ENCODE peak calls at places on chromosomes 13 and 19, in five cellular contexts. L, Z, I, B and A are unnamed samples.

GRCh38 chr13:61414686-61415664 is 674 bp downstream of the PCDH20 start:
- DNase-seq in L (peak), Z (no peak), I (no peak), B (peak), A (no peak)

GRCh38 chr19:9793051-9793591 is 24.6 kb upstream of the ZNF846 start:
- DNase-seq in L (peak), Z (peak), I (peak), B (peak), A (no peak)

GRCh38 chr19:9673912-9674668 is 810 bp downstream of the ZNF562 start:
- DNase-seq in L (no peak), Z (no peak), I (peak), B (peak), A (no peak)

GRCh38 chr13:33462109-33462508 is 176.6 kb upstream of the STARD13 start:
- DNase-seq in L (no peak), Z (no peak), I (no peak), B (no peak), A (no peak)

GRCh38 chr13:24083722-24084421 is 76.6 kb upstream of the SPATA13 start:
- DNase-seq in L (no peak), Z (no peak), I (no peak), B (no peak), A (no peak)

GRCh38 chr19:52170304-52170703 is 1.1 kb downstream of the ZNF836 start:
- DNase-seq in L (no peak), Z (no peak), I (no peak), B (no peak), A (no peak)

GRCh38 chr13:51453308-51453958 is 597 bp upstream of the INTS6 start:
- DNase-seq in L (no peak), Z (peak), I (peak), B (no peak), A (peak)

GRCh38 chr13:52361225-52361624 is 44.7 kb downstream of the THSD1 start:
- DNase-seq in L (no peak), Z (no peak), I (no peak), B (no peak), A (no peak)

GRCh38 chr13:99046851-99047250 is 69.0 kb upstream of the DOCK9 start:
- DNase-seq in L (no peak), Z (no peak), I (no peak), B (peak), A (no peak)

GRCh38 chr19:46717034-46717715 is at the start of gene PRKD2:
- DNase-seq in L (peak), Z (peak), I (peak), B (peak), A (peak)

GRCh38 chr13:21075303-21076264 is 14.2 kb upstream of the LATS2 start:
- DNase-seq in L (peak), Z (peak), I (peak), B (no peak), A (peak)

GRCh38 chr13:112637017-112637801 is 49.3 kb upstream of the TUBGCP3 start:
- DNase-seq in L (no peak), Z (no peak), I (no peak), B (no peak), A (no peak)

GRCh38 chr13:43134896-43135295 is 111.5 kb downstream of the DNAJC15 start:
- DNase-seq in L (no peak), Z (no peak), I (no peak), B (no peak), A (no peak)

DNA sequence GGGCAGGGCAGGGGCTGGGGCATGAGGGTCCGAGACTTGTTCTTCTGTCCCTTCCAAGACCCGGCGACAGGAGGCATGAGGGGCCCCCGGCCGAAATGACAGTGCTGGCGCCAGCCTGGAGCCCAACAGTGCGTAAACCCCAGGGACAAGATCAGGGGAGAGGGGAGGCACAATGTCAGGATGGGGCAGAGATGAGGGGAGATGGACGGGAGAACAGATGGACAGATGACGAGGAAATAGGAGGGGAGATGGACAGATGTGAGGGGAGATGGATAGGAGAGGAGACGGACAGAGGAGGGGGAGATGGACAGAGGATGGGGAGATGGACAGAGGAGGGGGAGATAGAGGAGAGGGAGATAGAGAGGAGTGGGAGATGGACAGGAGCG is 523 bp downstream of the FLT3LG start:
- DNase-seq in L (no peak), Z (no peak), I (no peak), B (no peak), A (no peak)
- TF ChIP-seq CTCF in L (no peak), Z (no peak), I (no peak), B (no peak), A (no peak)

GRCh38 chr19:13154911-13155471 is 4.8 kb downstream of the IER2 start:
- DNase-seq in L (peak), Z (peak), I (peak), B (peak), A (peak)
- TF ChIP-seq CTCF in L (peak), Z (no peak), I (peak), B (peak), A (peak)

DNA sequence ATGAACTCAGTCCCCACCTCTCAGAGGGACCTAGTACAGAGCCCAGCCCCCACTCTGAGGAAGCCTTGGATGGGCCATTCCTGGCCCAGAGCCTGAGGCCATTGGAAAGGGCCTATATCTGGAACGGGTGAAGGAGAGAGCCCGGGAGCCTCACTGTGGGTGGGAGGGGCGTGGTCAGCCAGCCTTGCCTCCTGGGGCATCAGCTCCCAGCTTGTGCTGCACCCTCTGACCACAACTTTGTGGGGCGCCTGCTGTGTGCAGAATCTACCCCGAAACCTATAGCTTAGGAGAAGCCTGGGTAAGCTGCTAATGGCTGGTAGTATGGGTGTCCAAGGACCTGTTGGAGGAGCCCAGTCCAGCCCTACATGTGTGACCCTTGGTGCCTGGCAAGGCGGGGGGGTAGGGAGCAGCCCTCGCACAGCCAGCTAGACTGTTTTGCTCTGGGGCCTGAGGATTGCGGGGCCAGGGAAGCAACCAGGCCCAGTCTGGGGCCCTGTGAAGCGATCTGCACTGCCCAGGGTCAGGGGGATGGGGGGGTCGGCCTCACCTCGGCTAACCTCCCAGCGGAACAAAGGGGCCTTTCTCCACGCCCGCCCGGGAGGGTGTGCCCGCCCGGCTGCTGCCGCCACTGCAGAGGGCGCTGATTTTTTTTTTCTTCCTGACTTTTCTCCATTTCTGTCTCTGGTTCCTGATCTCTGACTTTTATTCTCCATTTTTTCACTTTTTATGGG is 42.3 kb downstream of the LYL1 start:
- DNase-seq in L (peak), Z (peak), I (no peak), B (no peak), A (no peak)
- TF ChIP-seq CTCF in L (no peak), Z (no peak), I (no peak), B (no peak), A (no peak)

GRCh38 chr13:59483441-59484116 is 680.1 kb downstream of the DIAPH3 start:
- DNase-seq in L (peak), Z (no peak), I (no peak), B (peak), A (no peak)

GRCh38 chr13:59488436-59488835 is 675.3 kb downstream of the DIAPH3 start:
- DNase-seq in L (peak), Z (no peak), I (no peak), B (no peak), A (no peak)

GRCh38 chr13:59492030-59492636 is 671.6 kb downstream of the DIAPH3 start:
- DNase-seq in L (no peak), Z (no peak), I (no peak), B (no peak), A (no peak)

GRCh38 chr13:59490651-59491050 is 673.1 kb downstream of the DIAPH3 start:
- DNase-seq in L (no peak), Z (no peak), I (no peak), B (no peak), A (no peak)

DNA sequence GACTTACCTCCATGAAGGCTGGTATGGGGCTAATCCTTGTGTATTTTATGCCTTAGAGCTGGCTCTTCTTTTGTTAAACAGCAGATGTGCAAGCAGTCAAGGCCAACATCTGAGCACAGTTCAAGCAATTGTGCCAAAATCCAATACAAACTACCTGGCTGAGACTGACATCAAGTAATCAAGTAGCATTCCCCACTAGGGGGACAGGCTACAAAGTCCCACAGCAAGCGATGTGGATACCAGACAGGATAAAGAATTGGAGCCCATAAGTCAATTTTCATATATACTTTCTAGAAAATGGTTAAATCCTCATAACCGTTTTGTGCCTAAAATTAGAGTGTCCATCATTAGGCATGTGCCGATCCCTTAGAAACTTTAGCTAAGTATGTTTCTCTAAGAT is 675.8 kb downstream of the DIAPH3 start:
- DNase-seq in L (no peak), Z (no peak), I (no peak), B (no peak), A (no peak)
- TF ChIP-seq CTCF in L (no peak), Z (no peak), I (no peak), B (peak), A (no peak)

DNA sequence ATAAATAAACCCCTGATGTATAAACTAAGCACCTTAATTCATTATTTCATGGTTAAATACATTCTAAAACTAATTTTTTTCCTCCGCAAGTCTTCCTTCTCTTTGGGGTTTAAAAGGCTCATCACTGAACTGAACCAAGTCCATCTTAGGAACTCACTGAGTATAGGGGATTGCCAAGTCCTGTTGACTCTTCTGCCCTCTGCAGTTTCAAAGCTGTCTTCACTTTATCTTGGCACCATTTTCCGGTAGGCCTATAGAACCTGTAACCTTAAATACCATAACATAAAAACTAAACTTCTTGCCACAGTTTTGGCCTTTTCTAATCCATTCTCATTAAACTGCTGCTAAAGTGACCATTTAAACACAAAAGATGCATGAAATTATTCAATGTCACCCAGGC is 66.5 kb upstream of the USPL1 start:
- DNase-seq in L (peak), Z (peak), I (peak), B (no peak), A (peak)
- TF ChIP-seq CTCF in L (no peak), Z (peak), I (peak), B (no peak), A (peak)

GRCh38 chr19:45102481-45102880 is 9.5 kb downstream of the PPP1R37 start:
- DNase-seq in L (no peak), Z (no peak), I (no peak), B (no peak), A (no peak)

GRCh38 chr19:45104658-45105384 is 11.8 kb downstream of the PPP1R37 start:
- DNase-seq in L (no peak), Z (no peak), I (peak), B (no peak), A (no peak)

GRCh38 chr19:45103200-45103624 is 10.2 kb downstream of the PPP1R37 start:
- DNase-seq in L (peak), Z (no peak), I (peak), B (no peak), A (peak)

GRCh38 chr19:45101796-45102195 is 8.8 kb downstream of the PPP1R37 start:
- DNase-seq in L (no peak), Z (no peak), I (no peak), B (no peak), A (no peak)

DNA sequence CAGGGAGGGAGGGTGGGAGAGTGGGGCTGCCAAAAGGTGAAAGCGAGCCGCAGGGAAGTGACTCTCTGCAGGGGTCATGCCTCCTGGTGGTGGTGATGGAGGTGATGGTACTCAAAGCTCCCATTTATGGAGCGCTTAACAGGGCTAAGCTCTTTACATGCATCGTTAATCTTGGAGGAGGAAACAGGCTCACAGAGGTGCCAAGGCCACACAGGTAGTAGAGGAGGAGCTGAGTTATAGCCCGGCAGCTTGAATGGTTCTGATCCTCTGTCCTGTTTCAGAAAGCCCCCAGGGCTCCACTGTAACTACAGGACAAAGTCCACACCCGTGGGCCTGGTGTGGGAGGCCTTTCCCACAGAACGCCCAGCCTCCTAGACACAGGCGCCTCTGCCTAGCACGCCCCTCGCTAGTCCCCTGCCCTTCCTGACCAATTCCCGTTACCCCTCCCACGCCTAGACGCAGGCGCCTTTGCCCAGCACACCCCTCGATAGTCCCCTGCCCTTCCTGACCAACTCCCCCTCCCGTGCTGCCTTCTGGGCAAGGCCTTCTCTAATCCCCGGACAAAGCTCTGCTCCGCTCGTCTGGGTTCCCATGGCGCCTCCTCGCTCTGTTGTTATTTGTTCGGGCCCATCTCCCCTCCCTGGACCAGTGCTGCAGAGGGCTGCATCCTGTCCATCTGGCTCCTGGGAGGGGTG is 10.8 kb downstream of the PPP1R37 start:
- DNase-seq in L (no peak), Z (no peak), I (no peak), B (no peak), A (no peak)
- TF ChIP-seq CTCF in L (no peak), Z (no peak), I (peak), B (no peak), A (no peak)

GRCh38 chr19:6041071-6041470 is 63.1 kb upstream of the RANBP3 start:
- DNase-seq in L (no peak), Z (no peak), I (no peak), B (no peak), A (no peak)
- TF ChIP-seq CTCF in L (no peak), Z (no peak), I (no peak), B (no peak), A (no peak)

GRCh38 chr13:113904411-113904810 is 40.5 kb upstream of the GAS6 start:
- DNase-seq in L (no peak), Z (peak), I (peak), B (no peak), A (peak)
- TF ChIP-seq CTCF in L (peak), Z (peak), I (peak), B (peak), A (peak)

GRCh38 chr19:383922-384800 is 24.8 kb downstream of the C2CD4C start:
- DNase-seq in L (no peak), Z (peak), I (no peak), B (no peak), A (no peak)
- TF ChIP-seq CTCF in L (no peak), Z (no peak), I (no peak), B (peak), A (no peak)

DNA sequence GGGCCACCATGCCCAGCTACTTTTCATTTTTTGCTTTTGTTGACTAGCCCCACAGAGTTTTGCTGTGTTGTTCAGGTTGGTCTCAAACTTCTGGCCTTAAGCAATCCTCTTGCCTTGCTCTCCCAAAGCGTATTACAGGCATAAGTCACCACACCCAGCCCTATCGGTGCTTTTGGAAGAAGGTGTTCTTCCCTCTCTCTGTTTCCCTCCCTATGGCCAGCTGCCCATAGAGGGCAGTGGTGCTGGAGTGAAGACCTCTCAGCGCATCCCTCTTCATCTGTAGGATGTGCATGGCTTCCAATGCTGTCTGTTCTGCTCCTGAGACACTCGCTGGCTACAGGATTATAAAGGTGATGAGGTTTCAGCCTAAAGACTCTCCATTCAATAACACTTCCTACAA is 1.3 kb upstream of the CD22 start:
- DNase-seq in L (no peak), Z (no peak), I (no peak), B (no peak), A (no peak)
- TF ChIP-seq CTCF in L (no peak), Z (peak), I (peak), B (no peak), A (peak)